ENCODE peak calls at places on chromosomes 1 and 21, in four cellular contexts. T is ovary, X is psoas muscle, G is EH. R is an unnamed sample.

GRCh38 chr1:197463142-197463541 is 195.1 kb downstream of the CRB1 start:
- DNase-seq in T (no peak), X (no peak), G (no peak), R (no peak)

GRCh38 chr21:45079351-45079750 is 5.0 kb downstream of the ADARB1 start:
- DNase-seq in T (no peak), X (no peak), G (no peak), R (no peak)

GRCh38 chr21:41745971-41746743 is 20.7 kb downstream of the RIPK4 start:
- DNase-seq in T (no peak), X (peak), G (no peak), R (peak)

GRCh38 chr1:176932114-176933104 is 232.1 kb downstream of the ASTN1 start:
- DNase-seq in T (no peak), X (no peak), G (no peak), R (peak)

GRCh38 chr1:229148041-229148671 is 122.8 kb upstream of the RAB4A start:
- DNase-seq in T (peak), X (no peak), G (no peak), R (peak)

GRCh38 chr1:114854693-114855320 is at the start of gene SYCP1:
- DNase-seq in T (no peak), X (no peak), G (no peak), R (no peak)

GRCh38 chr21:44566403-44566802 is 7.1 kb upstream of the KRTAP10-4 start:
- DNase-seq in T (no peak), X (no peak), G (no peak), R (no peak)

GRCh38 chr1:14855824-14856223 is 257.3 kb downstream of the KAZN start:
- DNase-seq in T (no peak), X (no peak), G (no peak), R (no peak)

GRCh38 chr1:28163496-28164120 is 12.9 kb downstream of the PTAFR start:
- DNase-seq in T (peak), X (peak), G (peak), R (no peak)

GRCh38 chr1:64686828-64687724 is 57.8 kb upstream of the RAVER2 start:
- DNase-seq in T (no peak), X (no peak), G (peak), R (no peak)

GRCh38 chr21:45959779-45960390 is 21.7 kb upstream of the COL6A1 start:
- DNase-seq in T (no peak), X (no peak), G (no peak), R (no peak)